ENCODE peak calls at places on chromosomes 7 and 10, in seven cellular contexts. Z is RPMI8226; U is fibroblast of mammary gland; R is activated naive CD8-positive, alpha-beta T cell treated with anti-CD3 and anti-CD28 coated beads for 36 hours; V is AG20443; M is activated naive CD4-positive, alpha-beta T cell treated with anti-CD3 and anti-CD28 coated beads, Interleukin-2, amount 50 U/mL, for 16 hours; X is cardiac fibroblast. O is an unnamed sample.

GRCh38 chr10:25392132-25392531 is 217.3 kb downstream of the GPR158 start:
- DNase-seq in X (no peak), V (no peak), M (no peak), R (no peak), Z (no peak), U (no peak), O (no peak)

GRCh38 chr10:87925570-87925969 is 62.1 kb downstream of the PTEN start:
- DNase-seq in V (no peak), M (no peak), X (peak), R (no peak), Z (no peak), U (peak), O (no peak)

GRCh38 chr10:101258179-101258885 is 29.1 kb upstream of the LBX1 start:
- DNase-seq in V (no peak), U (no peak), M (no peak), X (no peak), R (no peak), Z (peak), O (no peak)

GRCh38 chr10:69968830-69969229 is 83.8 kb upstream of the MACROH2A2 start:
- DNase-seq in X (peak), M (no peak), U (peak), R (no peak), V (peak), Z (peak), O (peak)

GRCh38 chr7:130392456-130392860 is 12.2 kb downstream of the CPA1 start:
- DNase-seq in V (peak), Z (no peak), U (peak), X (peak), R (no peak), M (no peak), O (peak)

GRCh38 chr10:118950190-118950658 is 79.3 kb upstream of the NANOS1 start:
- DNase-seq in M (no peak), U (peak), V (peak), Z (no peak), X (peak), R (no peak), O (no peak)

GRCh38 chr10:78389419-78389818 is 355.8 kb downstream of the RPS24 start:
- DNase-seq in M (no peak), R (no peak), Z (no peak), X (no peak), U (no peak), V (no peak), O (no peak)

GRCh38 chr7:38232475-38233366 is 40.7 kb downstream of the TARP start:
- DNase-seq in Z (no peak), V (no peak), X (no peak), M (peak), R (peak), U (peak), O (no peak)

GRCh38 chr7:142571581-142571980 is 177.7 kb upstream of the PRSS1 start:
- DNase-seq in X (no peak), R (no peak), U (no peak), Z (no peak), V (no peak), M (no peak), O (peak)

GRCh38 chr7:29304756-29305155 is 110.2 kb downstream of the CHN2 start:
- DNase-seq in V (no peak), U (no peak), R (no peak), M (no peak), X (peak), Z (no peak), O (no peak)

GRCh38 chr7:141014091-141014490 is 661 bp downstream of the MRPS33 start:
- DNase-seq in X (peak), R (no peak), M (no peak), V (peak), Z (no peak), U (peak), O (peak)

GRCh38 chr10:69929575-69929974 is 123.1 kb upstream of the MACROH2A2 start:
- DNase-seq in V (no peak), U (no peak), X (no peak), M (no peak), Z (no peak), R (no peak), O (no peak)

GRCh38 chr10:2099321-2099720 is 362.0 kb upstream of the ADARB2 start:
- DNase-seq in U (no peak), Z (no peak), R (no peak), V (no peak), M (no peak), X (no peak), O (no peak)

GRCh38 chr10:105466521-105466920 is 825.4 kb downstream of the SORCS3 start:
- DNase-seq in Z (no peak), X (no peak), R (no peak), V (no peak), M (no peak), U (no peak), O (no peak)

GRCh38 chr7:44182827-44183226 is 6.4 kb downstream of the GCK start:
- DNase-seq in V (no peak), U (no peak), R (no peak), Z (no peak), M (no peak), X (no peak), O (no peak)

GRCh38 chr7:140238778-140239652 is 62.2 kb upstream of the KDM7A start:
- DNase-seq in Z (peak), V (no peak), M (no peak), R (no peak), X (no peak), U (no peak), O (no peak)

GRCh38 chr10:123718544-123719060 is 52.4 kb downstream of the GPR26 start:
- DNase-seq in V (no peak), R (no peak), Z (no peak), M (no peak), U (no peak), X (no peak), O (no peak)

GRCh38 chr10:114541081-114541833 is 116.8 kb downstream of the ABLIM1 start:
- DNase-seq in Z (no peak), V (peak), X (peak), M (peak), R (peak), U (peak), O (peak)

GRCh38 chr10:123781324-123781900 is 110.2 kb downstream of the CPXM2 start:
- DNase-seq in U (no peak), V (no peak), M (no peak), X (no peak), Z (no peak), R (no peak), O (no peak)

GRCh38 chr7:140230862-140231778 is 54.3 kb upstream of the KDM7A start:
- DNase-seq in X (peak), U (peak), Z (peak), V (peak), M (peak), R (peak), O (peak)

GRCh38 chr10:45424668-45425404 is 50.8 kb downstream of the ALOX5 start:
- DNase-seq in Z (no peak), V (peak), M (no peak), R (no peak), U (no peak), X (no peak), O (no peak)

GRCh38 chr7:32163141-32163806 is 93.1 kb upstream of the PDE1C start:
- DNase-seq in R (no peak), X (peak), V (peak), U (peak), Z (no peak), M (no peak), O (peak)

GRCh38 chr10:4512557-4513286 is 313.3 kb upstream of the AKR1E2 start:
- DNase-seq in Z (peak), V (peak), R (no peak), M (no peak), U (peak), X (peak), O (peak)

GRCh38 chr7:41774966-41775365 is 72.1 kb upstream of the INHBA start:
- DNase-seq in X (no peak), U (no peak), R (no peak), M (no peak), Z (no peak), V (no peak), O (no peak)

GRCh38 chr10:78318305-78318704 is 284.6 kb downstream of the RPS24 start:
- DNase-seq in X (no peak), M (no peak), Z (no peak), U (no peak), R (no peak), V (no peak), O (no peak)